ENCODE peak calls at places on chromosomes 4 and X, in nine cellular contexts. Y is dorsolateral prefrontal cortex; W is MM.1S; J is kidney; Q is HCT116; I is coronary artery; A is RWPE1; B is HL-60; L is CD4-positive, alpha-beta T cell. D is an unnamed sample.

GRCh38 chr4:127632420-127633403 is at the start of gene INTU:
- DNase-seq in A (peak), B (peak), I (peak), Q (peak), W (peak), L (no peak), J (peak), Y (peak), D (peak)

GRCh38 chr4:26860922-26861433 is 337 bp downstream of the STIM2 start:
- DNase-seq in W (no peak), J (peak), A (no peak), L (peak), B (no peak), I (peak), Y (no peak), Q (no peak), D (peak)

GRCh38 chr4:172578712-172579111 is 589.9 kb upstream of the GALNT7 start:
- DNase-seq in L (no peak), W (no peak), I (no peak), Y (no peak), J (no peak), Q (no peak), B (no peak), A (no peak), D (no peak)

GRCh38 chrX:15946783-15947550 is 92.4 kb upstream of the AP1S2 start:
- DNase-seq in I (no peak), Q (no peak), Y (no peak), J (no peak), B (no peak), A (peak), L (no peak), W (no peak), D (no peak)

GRCh38 chr4:102778720-102779119 is 18.0 kb upstream of the MANBA start:
- DNase-seq in I (no peak), W (no peak), L (no peak), J (peak), B (no peak), Y (no peak), A (no peak), Q (no peak), D (no peak)

GRCh38 chrX:41445171-41445570 is 2.0 kb upstream of the NYX start:
- DNase-seq in I (no peak), J (no peak), Q (no peak), L (no peak), A (no peak), Y (no peak), W (no peak), B (no peak), D (no peak)

GRCh38 chr4:147195386-147195785 is 249.7 kb upstream of the TTC29 start:
- DNase-seq in I (no peak), Y (no peak), J (no peak), A (no peak), L (no peak), Q (no peak), W (no peak), B (no peak), D (no peak)

GRCh38 chr4:176575141-176575731 is 217.5 kb downstream of the VEGFC start:
- DNase-seq in L (no peak), Q (no peak), J (no peak), W (no peak), B (no peak), I (no peak), A (no peak), Y (no peak), D (no peak)

GRCh38 chr4:57320880-57321279 is 210.7 kb upstream of the IGFBP7 start:
- DNase-seq in I (no peak), L (no peak), B (no peak), W (no peak), Q (no peak), J (no peak), Y (no peak), A (no peak), D (no peak)

GRCh38 chr4:879730-880079 is 52.4 kb downstream of the GAK start:
- DNase-seq in Q (no peak), B (no peak), J (no peak), I (no peak), W (no peak), A (no peak), Y (no peak), L (peak), D (no peak)

GRCh38 chr4:637536-637935 is 12.2 kb downstream of the PDE6B start:
- DNase-seq in Q (no peak), Y (peak), W (no peak), J (peak), I (no peak), L (no peak), B (no peak), A (no peak), D (no peak)

GRCh38 chrX:69603566-69604194 is 12.2 kb upstream of the EDA start:
- DNase-seq in J (no peak), I (no peak), W (no peak), Q (no peak), A (no peak), L (no peak), B (no peak), Y (no peak), D (peak)

GRCh38 chrX:13662537-13662841 is 9.5 kb downstream of the TCEANC start:
- DNase-seq in Y (no peak), Q (no peak), I (no peak), J (no peak), B (no peak), W (no peak), L (no peak), A (no peak), D (no peak)

GRCh38 chr4:154073107-154073817 is 284.4 kb upstream of the SFRP2 start:
- DNase-seq in L (no peak), I (no peak), B (no peak), A (peak), Q (no peak), W (no peak), Y (no peak), J (no peak), D (no peak)

GRCh38 chrX:153969904-153970397 is 1.7 kb downstream of the HCFC1 start:
- DNase-seq in I (no peak), Q (no peak), A (no peak), B (no peak), W (no peak), Y (peak), L (no peak), J (peak), D (no peak)
- H3K27ac ChIP-seq in I (peak), Q (peak), A (peak), B (peak), W (peak), Y (peak), L (peak), J (peak), D (peak)

GRCh38 chr4:98446499-98447375 is 185.6 kb downstream of the RAP1GDS1 start:
- DNase-seq in B (peak), Q (no peak), I (no peak), W (peak), Y (no peak), J (no peak), A (peak), L (peak), D (no peak)
- H3K27ac ChIP-seq in B (peak), Q (no peak), I (no peak), W (no peak), Y (no peak), J (no peak), A (peak), L (no peak), D (no peak)

GRCh38 chrX:129981207-129981553 is 1.3 kb upstream of the BCORL1 start:
- DNase-seq in J (no peak), W (no peak), B (no peak), A (no peak), Y (no peak), I (no peak), L (no peak), Q (no peak), D (no peak)

GRCh38 chrX:129981752-129982299 is 609 bp upstream of the BCORL1 start:
- DNase-seq in B (no peak), I (no peak), J (no peak), Q (no peak), W (no peak), A (no peak), Y (no peak), L (no peak), D (peak)

GRCh38 chrX:129979207-129979920 is 3.1 kb upstream of the BCORL1 start:
- DNase-seq in L (no peak), A (no peak), Y (peak), B (no peak), Q (no peak), I (no peak), J (peak), W (no peak), D (peak)

GRCh38 chrX:129980043-129980442 is 2.4 kb upstream of the BCORL1 start:
- DNase-seq in W (no peak), B (peak), I (no peak), L (no peak), J (peak), Q (no peak), Y (peak), A (no peak), D (peak)

GRCh38 chrX:129980540-129981206 is 1.8 kb upstream of the BCORL1 start:
- DNase-seq in J (peak), B (no peak), L (no peak), Y (peak), A (no peak), Q (no peak), W (no peak), I (no peak), D (peak)
- H3K27ac ChIP-seq in J (no peak), B (no peak), L (no peak), Y (no peak), A (peak), Q (peak), W (no peak), I (peak), D (peak)

DNA sequence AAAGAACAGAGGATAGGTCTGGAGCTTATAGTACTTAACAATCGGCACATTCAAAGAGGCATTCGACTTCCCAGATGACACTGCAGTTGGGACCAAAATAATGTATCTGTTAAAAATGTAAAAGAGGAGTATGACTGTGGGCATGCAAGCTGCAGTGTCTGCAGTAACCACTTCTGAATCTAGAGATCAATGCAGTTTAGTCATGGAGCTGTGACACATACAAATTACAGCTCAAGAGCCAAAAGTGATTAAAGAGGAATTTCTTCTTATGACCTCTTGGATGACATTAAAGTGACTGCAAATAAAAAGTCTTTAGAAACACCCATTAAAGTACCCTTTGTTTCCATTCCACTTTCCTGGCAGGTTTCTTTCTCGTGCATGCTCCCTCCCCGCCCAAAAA is 298.7 kb downstream of the PDGFC start:
- DNase-seq in B (no peak), L (no peak), Y (no peak), A (no peak), I (no peak), J (no peak), W (no peak), Q (peak), D (no peak)
- H3K27ac ChIP-seq in B (no peak), L (no peak), Y (no peak), A (no peak), I (no peak), J (no peak), W (no peak), Q (no peak), D (no peak)

GRCh38 chr4:7826909-7827306 is 112.8 kb downstream of the AFAP1 start:
- DNase-seq in W (no peak), L (no peak), A (no peak), Y (no peak), I (peak), J (no peak), B (no peak), Q (no peak), D (no peak)

GRCh38 chr4:7823416-7823824 is 116.2 kb downstream of the AFAP1 start:
- DNase-seq in A (no peak), W (no peak), B (no peak), Q (no peak), Y (peak), J (peak), I (peak), L (no peak), D (no peak)

GRCh38 chr4:7822858-7823257 is 116.8 kb downstream of the AFAP1 start:
- DNase-seq in J (no peak), L (no peak), Y (no peak), W (no peak), I (peak), Q (no peak), B (no peak), A (no peak), D (no peak)

GRCh38 chr4:7826176-7826908 is 113.3 kb downstream of the AFAP1 start:
- DNase-seq in A (no peak), Y (no peak), W (no peak), I (peak), B (no peak), J (no peak), Q (no peak), L (no peak), D (no peak)

DNA sequence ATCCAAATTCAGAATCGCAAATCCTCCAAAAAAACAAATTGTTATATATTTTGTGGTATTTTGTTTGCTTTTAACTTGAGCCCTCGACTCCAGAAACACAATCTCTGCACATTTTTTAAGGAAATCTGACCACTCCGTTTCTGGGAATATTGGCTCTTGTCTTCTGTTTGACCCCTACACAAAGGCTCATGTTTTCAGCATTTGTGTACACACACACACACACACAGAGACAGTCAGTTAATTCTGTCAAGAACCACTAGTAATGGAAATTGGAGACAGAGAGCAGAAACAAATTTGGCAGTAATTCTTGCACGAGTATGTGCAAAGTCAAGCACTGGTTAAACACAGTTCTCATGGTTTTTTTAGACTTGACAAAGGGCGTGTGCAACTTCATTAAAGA is 115.4 kb downstream of the AFAP1 start:
- DNase-seq in L (no peak), J (no peak), W (no peak), B (no peak), I (no peak), Y (no peak), Q (no peak), A (no peak), D (no peak)
- H3K27ac ChIP-seq in L (no peak), J (no peak), W (no peak), B (no peak), I (peak), Y (no peak), Q (no peak), A (no peak), D (peak)

GRCh38 chrX:150508461-150509367 is 59.7 kb upstream of the MTM1 start:
- DNase-seq in W (no peak), A (no peak), Y (peak), Q (no peak), L (no peak), J (no peak), I (peak), B (no peak), D (peak)
- H3K27ac ChIP-seq in W (no peak), A (no peak), Y (no peak), Q (no peak), L (no peak), J (peak), I (peak), B (no peak), D (peak)

GRCh38 chr4:42391356-42391675 is 6.0 kb upstream of the SHISA3 start:
- DNase-seq in I (no peak), B (no peak), J (no peak), A (no peak), L (no peak), Q (no peak), W (no peak), Y (no peak), D (no peak)
- H3K27ac ChIP-seq in I (no peak), B (no peak), J (peak), A (no peak), L (no peak), Q (no peak), W (no peak), Y (no peak), D (no peak)

GRCh38 chr4:107740381-107740780 is 20.3 kb upstream of the PAPSS1 start:
- DNase-seq in Q (no peak), Y (no peak), I (no peak), A (no peak), W (no peak), J (no peak), B (no peak), L (no peak), D (no peak)
- H3K27ac ChIP-seq in Q (no peak), Y (no peak), I (peak), A (no peak), W (no peak), J (no peak), B (no peak), L (no peak), D (peak)

GRCh38 chr4:7353846-7354610 is 80.7 kb downstream of the PSAPL1 start:
- DNase-seq in L (no peak), J (peak), Y (no peak), Q (no peak), A (no peak), B (no peak), W (no peak), I (no peak), D (no peak)

GRCh38 chr4:7356667-7357295 is 77.9 kb downstream of the PSAPL1 start:
- DNase-seq in L (no peak), I (no peak), W (no peak), Y (no peak), A (no peak), B (no peak), Q (no peak), J (peak), D (no peak)

GRCh38 chr4:7355795-7356194 is 78.9 kb downstream of the PSAPL1 start:
- DNase-seq in L (no peak), A (no peak), W (no peak), B (no peak), J (peak), I (no peak), Q (no peak), Y (no peak), D (no peak)

GRCh38 chr4:7353046-7353790 is 81.5 kb downstream of the PSAPL1 start:
- DNase-seq in A (no peak), Y (no peak), W (no peak), I (no peak), B (no peak), J (peak), Q (no peak), L (no peak), D (no peak)

DNA sequence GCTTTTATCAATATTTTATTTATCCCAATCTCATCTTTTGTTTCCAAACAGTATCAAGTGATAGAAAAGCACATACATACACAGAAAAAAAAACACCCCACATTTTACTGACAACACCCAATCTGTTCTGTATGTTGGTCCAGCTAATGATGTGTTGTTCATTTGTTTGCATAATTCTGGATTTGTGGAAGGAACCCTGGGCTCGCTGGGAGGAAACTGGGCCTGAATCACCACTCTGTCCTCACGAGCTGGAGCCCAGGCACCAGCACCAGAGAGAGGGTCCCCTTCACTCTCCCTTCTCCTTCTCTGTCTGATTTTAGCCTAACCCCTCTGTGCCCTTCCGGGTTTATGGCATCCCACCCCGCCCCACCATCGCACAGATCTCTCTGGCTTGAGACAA is 79.8 kb downstream of the PSAPL1 start:
- DNase-seq in A (no peak), J (peak), Y (no peak), Q (no peak), I (no peak), L (no peak), W (no peak), B (no peak), D (no peak)
- H3K27ac ChIP-seq in A (no peak), J (no peak), Y (no peak), Q (no peak), I (no peak), L (no peak), W (no peak), B (no peak), D (no peak)

D was measured in uterus.